ENCODE peak calls at places on chromosomes 7 and 10, in six cellular contexts. E is upper lobe of left lung, L is HepG2, C is GM12878, Y is HCT116, W is K562. K is an unnamed sample. For H3K4me1, the result is how much of the 10 kb centered on the place peaks cover.

GRCh38 chr7:124552217-124552616 is 213.4 kb downstream of the GPR37 start:
- ATAC-seq in L (no peak), E (no peak), C (no peak), W (no peak), Y (no peak), K (no peak)

GRCh38 chr7:78260826-78261225 is 462.3 kb downstream of the PHTF2 start:
- ATAC-seq in C (no peak), W (no peak), L (no peak), E (no peak), Y (no peak), K (no peak)

GRCh38 chr10:26776258-26776657 is 78.8 kb downstream of the PDSS1 start:
- ATAC-seq in E (no peak), W (no peak), C (no peak), Y (no peak), L (no peak), K (no peak)

GRCh38 chr7:36279251-36279925 is 110.3 kb upstream of the ANLN start:
- ATAC-seq in E (no peak), C (peak), Y (no peak), W (no peak), L (peak), K (no peak)

GRCh38 chr7:2706685-2707126 is 18.7 kb downstream of the AMZ1 start:
- ATAC-seq in W (no peak), C (no peak), E (no peak), L (no peak), Y (no peak), K (no peak)

GRCh38 chr10:106917452-106918055 is 247.0 kb downstream of the SORCS1 start:
- ATAC-seq in W (no peak), C (no peak), L (no peak), Y (no peak), E (peak), K (peak)

GRCh38 chr7:78587443-78588044 is 789.0 kb downstream of the PHTF2 start:
- ATAC-seq in L (no peak), E (no peak), W (no peak), C (no peak), Y (peak), K (no peak)

GRCh38 chr7:103934508-103934907 is 55.0 kb downstream of the RELN start:
- ATAC-seq in E (no peak), L (no peak), Y (no peak), W (peak), C (no peak), K (no peak)

GRCh38 chr10:17787087-17787942 is 21.8 kb upstream of the MRC1 start:
- ATAC-seq in C (peak), W (peak), E (peak), Y (peak), L (no peak), K (no peak)

GRCh38 chr7:25098096-25099046 is 26.7 kb downstream of the CYCS start:
- ATAC-seq in C (peak), L (peak), W (peak), E (peak), Y (peak), K (peak)

GRCh38 chr10:102375250-102375649 is 20.3 kb upstream of the NFKB2 start:
- ATAC-seq in C (peak), E (no peak), Y (peak), L (peak), W (peak), K (no peak)

GRCh38 chr7:101939136-101939695 is 121.8 kb downstream of the CUX1 start:
- ATAC-seq in W (no peak), E (no peak), Y (no peak), L (no peak), C (peak), K (no peak)

GRCh38 chr10:80163741-80164341 is 31.3 kb downstream of the PLAC9 start:
- ATAC-seq in E (no peak), W (no peak), Y (peak), L (no peak), C (no peak), K (peak)

GRCh38 chr10:132010484-132010883 is 28.8 kb upstream of the BNIP3 start:
- ATAC-seq in L (no peak), C (no peak), E (no peak), W (no peak), Y (no peak), K (no peak)

GRCh38 chr10:7483848-7484247 is 73.0 kb upstream of the SFMBT2 start:
- ATAC-seq in L (no peak), Y (no peak), W (no peak), C (no peak), E (no peak), K (no peak)

GRCh38 chr7:149620961-149621360 is 123.4 kb upstream of the ZNF746 start:
- ATAC-seq in Y (no peak), E (no peak), L (no peak), W (no peak), C (peak), K (no peak)

GRCh38 chr10:114808982-114809381 is 12.6 kb upstream of the FHIP2A start:
- ATAC-seq in E (no peak), L (no peak), C (no peak), W (no peak), Y (no peak), K (no peak)

GRCh38 chr7:22969010-22969431 is 44.9 kb downstream of the HYCC1 start:
- ATAC-seq in Y (no peak), L (no peak), C (no peak), E (peak), W (no peak), K (peak)

GRCh38 chr7:75906991-75907667 is 7.8 kb upstream of the POR start:
- ATAC-seq in L (peak), W (peak), Y (no peak), E (no peak), C (no peak), K (no peak)

GRCh38 chr10:52877453-52877852 is 104.9 kb upstream of the MBL2 start:
- ATAC-seq in Y (no peak), E (no peak), L (no peak), W (no peak), C (no peak), K (no peak)

GRCh38 chr7:93194368-93194767 is 31.9 kb downstream of the HEPACAM2 start:
- ATAC-seq in L (no peak), Y (no peak), C (no peak), E (no peak), W (peak), K (no peak)

GRCh38 chr10:5648494-5649457 is 17.6 kb downstream of the ASB13 start:
- ATAC-seq in C (peak), E (no peak), W (peak), L (peak), Y (no peak), K (no peak)

GRCh38 chr7:155702616-155703015 is 58.2 kb downstream of the RBM33 start:
- ATAC-seq in C (no peak), Y (peak), L (no peak), W (no peak), E (no peak), K (no peak)

GRCh38 chr7:66542528-66543373 is 85.9 kb upstream of the KCTD7 start:
- ATAC-seq in C (no peak), L (peak), W (peak), Y (peak), E (peak), K (no peak)

GRCh38 chr7:137458399-137458798 is 114.9 kb upstream of the PTN start:
- ATAC-seq in E (no peak), W (no peak), L (no peak), C (no peak), Y (no peak), K (no peak)

GRCh38 chr7:109375857-109376256 is 806.2 kb downstream of the DNAJB9 start:
- ATAC-seq in Y (no peak), W (no peak), L (no peak), C (no peak), E (no peak), K (no peak)

GRCh38 chr10:117241541-117242462 is 888 bp downstream of the SLC18A2 start:
- ATAC-seq in W (peak), Y (no peak), E (no peak), C (no peak), L (peak), K (no peak)

GRCh38 chr10:35749230-35749629 is 107.1 kb upstream of the FZD8 start:
- ATAC-seq in L (peak), W (no peak), E (no peak), Y (no peak), C (no peak), K (no peak)

GRCh38 chr10:93471110-93471651 is 11.0 kb downstream of the MYOF start:
- ATAC-seq in W (no peak), C (no peak), Y (peak), E (peak), L (no peak), K (peak)

GRCh38 chr10:89224697-89225443 is 17.8 kb upstream of the CH25H start:
- ATAC-seq in Y (no peak), C (no peak), E (no peak), W (no peak), L (no peak), K (peak)

GRCh38 chr10:60147025-60147424 is 240.7 kb upstream of the CCDC6 start:
- ATAC-seq in C (no peak), W (peak), L (no peak), E (no peak), Y (no peak), K (no peak)

GRCh38 chr7:47371733-47372368 is 210.1 kb downstream of the TNS3 start:
- ATAC-seq in C (no peak), E (peak), L (no peak), Y (no peak), W (peak), K (peak)

GRCh38 chr7:50721160-50721559 is 61.5 kb downstream of the GRB10 start:
- ATAC-seq in C (no peak), W (no peak), L (no peak), E (no peak), Y (no peak), K (no peak)

GRCh38 chr10:6019010-6019782 is 41.9 kb upstream of the IL15RA start:
- ATAC-seq in L (no peak), C (no peak), W (peak), E (no peak), Y (no peak), K (no peak)

GRCh38 chr7:3888096-3888495 is 587.0 kb downstream of the SDK1 start:
- ATAC-seq in Y (no peak), L (no peak), W (no peak), E (no peak), C (no peak), K (peak)

GRCh38 chr10:16856092-16856491 is 38.9 kb upstream of the RSU1 start:
- ATAC-seq in C (no peak), W (no peak), Y (no peak), L (no peak), E (no peak), K (no peak)

GRCh38 chr7:145082366-145083240 is 246.8 kb upstream of the TPK1 start:
- ATAC-seq in Y (no peak), C (peak), L (no peak), E (no peak), W (no peak), K (no peak)

GRCh38 chr10:9097206-9097990 is 1042.9 kb downstream of the GATA3 start:
- ATAC-seq in E (no peak), L (no peak), W (no peak), Y (no peak), C (no peak), K (no peak)

GRCh38 chr7:155997431-155998327 is 185.4 kb upstream of the SHH start:
- ATAC-seq in E (no peak), L (no peak), W (no peak), C (no peak), Y (no peak), K (no peak)

GRCh38 chr10:13016413-13016812 is 14.9 kb upstream of the CCDC3 start:
- ATAC-seq in Y (no peak), C (no peak), E (no peak), W (no peak), L (no peak), K (no peak)

GRCh38 chr7:129845178-129845971 is 107.4 kb downstream of the UBE2H start:
- ATAC-seq in W (peak), Y (peak), L (no peak), C (no peak), E (no peak), K (no peak)

GRCh38 chr7:129841465-129841864 is 111.3 kb downstream of the UBE2H start:
- ATAC-seq in E (no peak), W (no peak), Y (no peak), C (no peak), L (no peak), K (no peak)

GRCh38 chr7:129843982-129844840 is 108.5 kb downstream of the UBE2H start:
- ATAC-seq in E (no peak), C (no peak), W (peak), L (no peak), Y (no peak), K (no peak)

GRCh38 chr7:129845972-129846327 is 106.8 kb downstream of the UBE2H start:
- ATAC-seq in C (no peak), Y (peak), W (no peak), L (no peak), E (no peak), K (no peak)

DNA sequence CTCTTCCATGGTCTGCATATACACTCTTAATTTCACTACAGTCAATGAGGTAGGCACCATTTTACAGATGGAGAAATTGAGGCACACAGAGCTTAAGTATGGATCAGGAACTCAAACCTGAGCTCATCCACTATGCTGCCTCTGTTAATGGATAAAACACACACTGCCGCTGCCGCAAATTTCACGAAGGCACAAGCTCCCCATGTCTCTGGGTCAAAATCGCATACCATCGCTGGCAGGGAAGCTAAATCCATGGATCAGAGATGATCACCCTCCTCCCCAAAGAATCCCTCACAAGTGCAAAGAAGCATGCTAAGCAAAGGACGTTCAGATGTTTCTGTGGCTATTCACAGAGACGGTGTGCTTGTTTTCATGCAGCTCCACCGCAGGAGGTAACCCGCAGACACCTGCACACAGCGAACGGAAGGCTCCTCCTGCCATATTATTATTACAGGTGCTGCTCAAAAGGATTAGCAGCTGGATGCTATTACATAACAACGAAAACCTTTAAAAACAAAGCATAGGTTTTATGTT is 109.3 kb downstream of the UBE2H start:
- ATAC-seq in W (no peak), L (no peak), Y (no peak), C (no peak), E (no peak), K (no peak)
- H3K4me1 ChIP-seq in W (under half), L (under half), Y (half or more), C (under half), E (under half), K (under half)

GRCh38 chr7:38235606-38236005 is 37.8 kb downstream of the TARP start:
- ATAC-seq in E (no peak), C (no peak), L (no peak), W (no peak), Y (no peak), K (no peak)

GRCh38 chr7:38244516-38244915 is 28.9 kb downstream of the TARP start:
- ATAC-seq in W (peak), L (no peak), C (no peak), Y (no peak), E (no peak), K (no peak)

GRCh38 chr7:38242814-38243213 is 30.6 kb downstream of the TARP start:
- ATAC-seq in W (peak), E (no peak), C (no peak), L (no peak), Y (no peak), K (no peak)

GRCh38 chr7:38245409-38245982 is 27.9 kb downstream of the TARP start:
- ATAC-seq in E (no peak), C (peak), Y (no peak), L (no peak), W (peak), K (no peak)

DNA sequence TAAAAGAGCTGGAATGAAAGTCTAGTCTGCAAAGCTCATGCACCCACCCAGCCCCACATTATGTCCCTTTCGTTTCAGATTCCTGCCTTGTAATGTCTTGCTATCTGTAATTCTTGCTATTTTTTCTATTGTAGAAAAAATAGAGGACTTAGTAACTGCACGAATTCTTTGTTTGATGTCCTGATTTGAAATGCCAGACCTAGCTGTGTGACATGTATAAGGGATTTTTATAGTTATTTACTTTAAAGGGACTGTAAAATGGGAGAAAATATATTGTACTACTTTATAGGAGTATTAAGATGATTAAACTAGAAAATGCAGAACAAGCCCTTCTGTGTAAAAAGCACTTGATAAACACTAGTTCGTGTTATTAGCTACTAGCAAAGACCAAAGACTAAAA is 32.4 kb downstream of the TARP start:
- ATAC-seq in E (no peak), Y (no peak), L (no peak), W (no peak), C (no peak), K (no peak)
- TF ChIP-seq POLR2AphosphoS5 in E (no peak), Y (no peak), L (no peak), W (no peak), C (no peak), K (no peak)

GRCh38 chr7:949021-949934 is 5.2 kb downstream of the ADAP1 start:
- ATAC-seq in E (no peak), L (no peak), C (peak), Y (no peak), W (no peak), K (no peak)
- TF ChIP-seq POLR2A in E (no peak), L (no peak), C (no peak), Y (no peak), W (no peak), K (no peak)

DNA sequence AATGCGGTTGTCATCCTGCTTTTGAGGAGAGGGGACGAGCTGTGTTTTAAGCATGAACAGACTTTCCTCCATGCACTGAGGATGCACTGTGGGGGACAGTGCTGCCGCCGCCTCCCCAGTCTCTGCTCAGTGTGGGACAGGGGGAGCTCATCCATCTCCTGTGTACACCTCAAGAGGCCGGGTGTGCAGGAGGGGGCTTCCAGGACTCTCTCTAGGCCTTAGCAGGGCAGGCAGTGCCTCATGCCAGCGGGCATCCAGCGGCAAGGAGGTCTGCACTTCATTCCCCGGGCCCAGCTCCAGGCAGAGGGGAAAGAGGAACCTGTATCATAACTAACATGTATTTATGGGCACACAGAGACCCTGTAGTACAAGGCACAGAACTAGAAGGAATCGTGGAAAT is 89.7 kb downstream of the DIP2C start:
- ATAC-seq in Y (no peak), W (no peak), L (no peak), E (no peak), C (no peak), K (no peak)
- H3K4me1 ChIP-seq in Y (under half), W (under half), L (under half), E (under half), C (under half), K (half or more)

DNA sequence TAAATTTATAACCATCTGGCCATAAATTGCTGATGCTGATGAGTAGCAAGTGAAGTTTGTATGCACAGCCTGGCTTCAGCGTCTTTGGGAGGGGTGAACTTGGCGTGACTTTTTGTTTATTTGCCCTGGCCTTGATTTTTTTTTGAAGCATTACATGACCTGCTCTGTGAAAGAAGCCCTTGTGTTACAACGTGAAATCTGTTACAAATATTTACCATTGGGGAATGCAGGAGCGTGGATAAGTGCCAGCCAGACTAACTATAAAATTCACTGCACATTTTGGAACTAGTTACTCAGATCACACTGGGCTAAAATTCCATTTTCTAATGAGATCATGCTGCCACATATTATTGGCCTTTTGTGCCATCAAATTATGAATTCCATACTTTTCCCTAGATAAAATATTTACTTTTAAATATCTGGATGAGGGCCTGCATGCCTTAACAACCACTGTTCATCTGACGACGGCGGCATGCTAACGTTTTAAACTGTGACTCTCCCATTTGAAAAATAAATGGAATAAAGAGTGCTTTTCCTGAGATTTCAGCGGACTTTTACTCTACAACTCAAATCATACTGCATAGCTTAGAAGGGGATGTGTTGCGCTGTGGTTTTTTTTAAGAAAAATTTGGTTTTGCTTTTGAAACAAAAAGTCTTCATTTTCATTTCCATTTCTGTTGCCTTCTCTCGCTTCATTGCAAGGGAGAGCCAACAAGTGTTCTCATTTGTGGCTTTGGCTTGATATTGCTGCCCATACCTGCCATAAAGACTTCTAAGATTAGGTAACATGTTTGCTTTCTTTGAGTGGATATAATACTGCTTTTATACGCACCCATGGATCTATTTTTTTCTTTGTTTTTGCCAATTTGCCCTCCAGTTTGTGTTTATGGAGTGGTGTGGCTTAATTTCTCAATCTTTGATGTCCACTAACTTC is 352.2 kb downstream of the TFEC start:
- ATAC-seq in Y (no peak), W (no peak), L (peak), E (no peak), C (no peak), K (no peak)
- TF ChIP-seq POLR2AphosphoS5 in Y (no peak), W (no peak), L (no peak), E (no peak), C (no peak), K (no peak)

GRCh38 chr10:15344876-15345285 is 26.2 kb downstream of the FAM171A1 start:
- ATAC-seq in C (no peak), E (no peak), Y (no peak), L (peak), W (peak), K (no peak)
- TF ChIP-seq POLR2A in C (no peak), E (no peak), Y (no peak), L (no peak), W (no peak), K (no peak)